ENCODE peak calls at places on chromosomes 4 and X, in eight cellular contexts. X, F, N, Y, K, T, M and Z are unnamed samples.

GRCh38 chrX:31165241-31166035 is 93.6 kb upstream of the FTHL17 start:
- DNase-seq in N (no peak), Y (no peak), T (peak), X (no peak), M (no peak), K (no peak), F (no peak), Z (no peak)

GRCh38 chr4:97479388-97479787 is 663.9 kb downstream of the STPG2 start:
- DNase-seq in Y (no peak), X (no peak), M (no peak), N (no peak), K (no peak), T (no peak), F (no peak), Z (no peak)

GRCh38 chr4:40329805-40330204 is 5.3 kb upstream of the CHRNA9 start:
- DNase-seq in X (no peak), K (no peak), T (no peak), N (no peak), Y (no peak), M (no peak), F (no peak), Z (no peak)

GRCh38 chr4:73777612-73778011 is 37.2 kb downstream of the CXCL8 start:
- DNase-seq in N (no peak), T (no peak), K (no peak), Y (no peak), M (no peak), F (no peak), X (no peak), Z (no peak)

GRCh38 chr4:136009258-136009832 is 1522.9 kb downstream of the PCDH18 start:
- DNase-seq in F (no peak), M (no peak), T (no peak), Y (no peak), N (no peak), X (no peak), K (no peak), Z (no peak)

GRCh38 chr4:98293089-98293887 is 32.1 kb downstream of the RAP1GDS1 start:
- DNase-seq in K (no peak), M (no peak), X (no peak), F (no peak), T (no peak), N (no peak), Y (no peak), Z (no peak)

GRCh38 chr4:114606240-114606639 is 7.6 kb downstream of the UGT8 start:
- DNase-seq in M (no peak), T (no peak), N (no peak), X (no peak), Y (no peak), K (no peak), F (no peak), Z (no peak)

GRCh38 chr4:107210450-107211239 is 174.5 kb upstream of the DKK2 start:
- DNase-seq in M (no peak), Y (no peak), N (no peak), K (no peak), X (no peak), F (no peak), T (no peak), Z (no peak)

GRCh38 chr4:152536545-152537182 is 772 bp upstream of the FBXW7 start:
- DNase-seq in K (no peak), T (peak), F (no peak), N (peak), M (no peak), Y (no peak), X (peak), Z (no peak)

GRCh38 chr4:38846015-38846414 is 10.6 kb downstream of the TLR6 start:
- DNase-seq in K (no peak), X (no peak), T (no peak), F (no peak), N (no peak), Y (no peak), M (no peak), Z (no peak)

GRCh38 chr4:123652501-123652900 is 255.9 kb downstream of the SPRY1 start:
- DNase-seq in N (no peak), T (no peak), X (no peak), K (no peak), F (no peak), M (no peak), Y (no peak), Z (no peak)

GRCh38 chrX:154712781-154713391 is 38.0 kb downstream of the GAB3 start:
- DNase-seq in Y (no peak), N (no peak), F (no peak), X (no peak), T (no peak), M (no peak), K (no peak), Z (no peak)

GRCh38 chr4:27350161-27350560 is 489.5 kb downstream of the STIM2 start:
- DNase-seq in Y (no peak), T (no peak), F (no peak), N (no peak), X (no peak), M (no peak), K (no peak), Z (no peak)

GRCh38 chr4:113106076-113106475 is 56.6 kb downstream of the ANK2 start:
- DNase-seq in K (no peak), M (no peak), F (no peak), N (peak), X (peak), T (peak), Y (no peak), Z (no peak)

GRCh38 chr4:38872620-38873019 is 5.0 kb downstream of the FAM114A1 start:
- DNase-seq in Y (no peak), N (peak), X (no peak), M (no peak), F (no peak), T (peak), K (no peak), Z (peak)

GRCh38 chrX:39854772-39855747 is 242.7 kb downstream of the BCOR start:
- DNase-seq in F (no peak), K (no peak), N (no peak), X (no peak), M (no peak), Y (no peak), T (no peak), Z (no peak)

GRCh38 chr4:28287837-28288236 is 1427.2 kb downstream of the STIM2 start:
- DNase-seq in X (no peak), N (peak), Y (no peak), T (no peak), K (no peak), M (no peak), F (no peak), Z (no peak)

GRCh38 chr4:148515248-148515647 is 73.0 kb upstream of the NR3C2 start:
- DNase-seq in N (no peak), Y (no peak), M (no peak), T (no peak), F (no peak), K (no peak), X (no peak), Z (no peak)

GRCh38 chr4:41487868-41488267 is 50.1 kb upstream of the LIMCH1 start:
- DNase-seq in K (no peak), T (no peak), N (no peak), Y (no peak), X (no peak), M (no peak), F (no peak), Z (no peak)

GRCh38 chr4:54783402-54784110 is 125.8 kb downstream of the KIT start:
- DNase-seq in N (no peak), Y (no peak), X (no peak), F (no peak), T (peak), M (no peak), K (no peak), Z (peak)

GRCh38 chr4:170931326-170931725 is 841.6 kb upstream of the AADAT start:
- DNase-seq in N (no peak), Y (no peak), X (no peak), M (no peak), F (no peak), T (no peak), K (no peak), Z (no peak)

GRCh38 chrX:153927686-153927935 is 1.5 kb upstream of the ARHGAP4 start:
- DNase-seq in M (no peak), T (no peak), N (no peak), K (no peak), X (no peak), F (no peak), Y (no peak), Z (no peak)

GRCh38 chrX:82764521-82764920 is 743.6 kb upstream of the POU3F4 start:
- DNase-seq in F (no peak), K (no peak), X (no peak), T (no peak), M (no peak), N (no peak), Y (no peak), Z (no peak)

GRCh38 chrX:19683817-19684216 is 168.5 kb upstream of the MAP3K15 start:
- DNase-seq in Y (no peak), X (no peak), M (no peak), T (no peak), N (no peak), K (no peak), F (no peak), Z (no peak)

GRCh38 chrX:65985922-65986588 is 53.8 kb downstream of the VSIG4 start:
- DNase-seq in X (peak), T (peak), K (no peak), M (no peak), F (no peak), Y (no peak), N (peak), Z (no peak)

GRCh38 chr4:13170131-13170530 is 314.0 kb downstream of the RAB28 start:
- DNase-seq in T (no peak), K (no peak), M (no peak), X (no peak), N (no peak), F (no peak), Y (no peak), Z (no peak)

GRCh38 chr4:28621541-28621940 is 1760.9 kb downstream of the STIM2 start:
- DNase-seq in X (no peak), M (no peak), Y (no peak), N (no peak), F (no peak), T (no peak), K (no peak), Z (no peak)

GRCh38 chr4:43132010-43132582 is 239.6 kb downstream of the GRXCR1 start:
- DNase-seq in F (no peak), M (peak), Y (peak), N (peak), K (peak), X (peak), T (peak), Z (peak)

GRCh38 chr4:22508376-22508775 is 7.5 kb downstream of the ADGRA3 start:
- DNase-seq in X (no peak), N (no peak), K (no peak), T (no peak), Y (no peak), F (no peak), M (no peak), Z (no peak)

GRCh38 chrX:84248226-84248625 is 60.2 kb upstream of the RPS6KA6 start:
- DNase-seq in M (no peak), F (no peak), T (no peak), N (no peak), X (no peak), K (no peak), Y (no peak), Z (no peak)

GRCh38 chrX:69170319-69170718 is 5.1 kb upstream of the PJA1 start:
- DNase-seq in F (no peak), N (no peak), K (no peak), X (no peak), T (no peak), Y (no peak), M (no peak), Z (no peak)

GRCh38 chr4:82896755-82897154 is 3.8 kb upstream of the THAP9 start:
- DNase-seq in M (no peak), K (no peak), X (no peak), T (no peak), F (no peak), N (no peak), Y (no peak), Z (no peak)

GRCh38 chrX:53282313-53282712 is 929 bp upstream of the IQSEC2 start:
- DNase-seq in X (no peak), K (no peak), F (no peak), Y (no peak), T (no peak), N (no peak), M (peak), Z (no peak)
- TF ChIP-seq EP300 in X (no peak), K (no peak), F (no peak), Y (no peak), T (no peak), N (no peak), M (no peak), Z (no peak)

GRCh38 chr4:165379662-165380061 is 854 bp downstream of the CPE start:
- DNase-seq in N (no peak), X (peak), F (no peak), K (no peak), T (peak), M (peak), Y (peak), Z (no peak)
- TF ChIP-seq EP300 in N (no peak), X (no peak), F (no peak), K (no peak), T (no peak), M (no peak), Y (no peak), Z (no peak)

DNA sequence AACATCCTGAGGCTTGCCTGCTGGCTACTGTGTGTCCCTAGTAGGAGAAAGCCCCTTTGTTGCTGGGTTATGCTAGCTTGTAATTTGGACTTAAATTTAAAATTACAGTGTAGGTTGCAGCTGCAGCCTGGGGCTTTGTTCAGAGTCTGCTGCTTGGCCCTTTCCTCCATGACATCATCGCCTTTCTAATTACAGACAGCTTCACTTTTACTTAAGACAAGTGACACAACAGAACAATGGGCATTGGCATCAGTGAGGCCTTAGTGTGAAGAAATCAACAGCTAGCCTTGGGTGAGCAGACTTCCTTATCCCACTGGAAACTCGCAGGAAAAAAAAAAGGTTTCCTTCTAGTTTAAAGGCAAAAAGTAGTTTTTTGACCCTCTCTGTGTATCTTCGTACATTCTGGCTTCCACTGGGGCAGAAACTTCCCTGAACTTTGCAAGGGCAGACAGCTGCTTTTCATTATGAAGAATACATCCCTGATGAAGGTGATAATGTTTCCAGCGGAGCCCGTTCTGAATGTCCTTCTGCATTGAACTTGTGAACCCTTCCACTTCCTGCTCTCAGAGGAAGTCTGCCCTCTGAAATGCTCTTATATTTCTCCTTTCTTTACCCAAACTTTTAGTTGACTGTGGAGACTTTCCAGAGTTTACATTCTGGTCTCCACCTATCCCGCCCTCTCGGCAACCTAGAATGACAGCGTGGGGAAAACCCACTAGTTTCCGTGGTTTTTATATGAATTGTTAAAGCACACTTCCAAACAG is 123.2 kb upstream of the FAM9C start:
- DNase-seq in M (no peak), N (no peak), F (no peak), Y (no peak), K (no peak), X (peak), T (no peak), Z (no peak)
- TF ChIP-seq EP300 in M (no peak), N (no peak), F (no peak), Y (no peak), K (no peak), X (peak), T (no peak), Z (no peak)

GRCh38 chr4:3256230-3257124 is 7.5 kb downstream of the MSANTD1 start:
- DNase-seq in Y (peak), N (no peak), T (no peak), X (no peak), K (peak), M (no peak), F (peak), Z (peak)
- TF ChIP-seq EP300 in Y (no peak), N (no peak), T (no peak), X (no peak), K (no peak), M (no peak), F (no peak), Z (no peak)

GRCh38 chr4:20253272-20253798 is 1.6 kb downstream of the SLIT2 start:
- DNase-seq in F (no peak), N (no peak), X (no peak), Y (no peak), M (no peak), T (no peak), K (no peak), Z (no peak)
- TF ChIP-seq EP300 in F (no peak), N (no peak), X (no peak), Y (no peak), M (no peak), T (no peak), K (no peak), Z (no peak)

DNA sequence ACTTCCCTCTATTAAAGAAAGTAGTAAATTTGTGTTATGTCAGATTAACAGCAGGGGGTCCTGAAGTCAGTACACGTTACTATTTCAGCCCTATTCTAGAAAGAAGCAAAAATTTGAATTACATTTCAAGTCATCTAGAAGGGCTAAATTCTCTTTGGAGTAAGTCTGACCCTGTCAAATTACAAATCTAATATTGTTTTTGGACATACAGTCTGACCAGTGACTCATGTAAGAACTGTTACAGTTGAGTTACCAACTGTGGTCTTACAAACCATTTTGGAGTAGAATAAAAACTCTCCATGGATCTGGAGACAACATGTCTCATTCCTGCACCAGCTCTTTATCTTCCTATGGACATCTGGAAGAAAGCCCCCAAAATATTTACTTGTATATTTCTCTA is 36.0 kb upstream of the GYPA start:
- DNase-seq in Y (no peak), X (no peak), K (no peak), N (no peak), F (no peak), T (no peak), M (no peak), Z (no peak)
- TF ChIP-seq EP300 in Y (no peak), X (no peak), K (no peak), N (no peak), F (no peak), T (no peak), M (no peak), Z (no peak)

GRCh38 chrX:71292669-71293379 is 8.7 kb upstream of the ITGB1BP2 start:
- DNase-seq in M (no peak), Y (no peak), K (no peak), X (no peak), F (no peak), T (no peak), N (no peak), Z (no peak)
- TF ChIP-seq EP300 in M (no peak), Y (no peak), K (no peak), X (no peak), F (no peak), T (no peak), N (no peak), Z (no peak)

DNA sequence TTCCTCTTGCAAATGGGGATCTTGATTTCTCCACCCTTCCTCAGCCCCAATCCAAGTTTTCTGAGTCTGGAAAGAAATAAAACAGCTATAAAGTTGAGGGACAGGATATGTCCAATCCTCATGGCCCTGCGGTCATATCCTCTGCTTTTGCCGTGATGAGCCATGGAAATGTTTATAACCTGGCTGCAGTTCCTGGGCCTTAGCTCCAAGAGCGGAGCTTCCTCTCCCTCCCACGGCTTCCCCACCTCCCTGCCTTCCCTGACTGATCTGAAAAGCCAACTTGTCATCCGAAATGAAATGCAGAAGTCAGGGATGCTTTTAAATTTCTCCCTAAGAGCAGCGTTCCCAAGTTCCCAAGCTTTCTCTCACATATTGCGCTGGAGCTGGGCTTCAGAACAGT is 221.5 kb upstream of the SFRP2 start:
- DNase-seq in M (no peak), F (no peak), K (no peak), X (no peak), N (no peak), Y (no peak), T (no peak), Z (no peak)
- TF ChIP-seq EP300 in M (no peak), F (no peak), K (no peak), X (no peak), N (no peak), Y (no peak), T (no peak), Z (no peak)

GRCh38 chrX:124796989-124797388 is 450.6 kb downstream of the SH2D1A start:
- DNase-seq in M (no peak), Y (no peak), T (no peak), N (no peak), X (no peak), K (no peak), F (no peak), Z (no peak)

GRCh38 chrX:124791492-124792095 is 445.2 kb downstream of the SH2D1A start:
- DNase-seq in F (no peak), M (no peak), Y (no peak), T (no peak), N (no peak), X (no peak), K (no peak), Z (no peak)
- TF ChIP-seq EP300 in F (no peak), M (no peak), Y (no peak), T (no peak), N (no peak), X (no peak), K (no peak), Z (no peak)

DNA sequence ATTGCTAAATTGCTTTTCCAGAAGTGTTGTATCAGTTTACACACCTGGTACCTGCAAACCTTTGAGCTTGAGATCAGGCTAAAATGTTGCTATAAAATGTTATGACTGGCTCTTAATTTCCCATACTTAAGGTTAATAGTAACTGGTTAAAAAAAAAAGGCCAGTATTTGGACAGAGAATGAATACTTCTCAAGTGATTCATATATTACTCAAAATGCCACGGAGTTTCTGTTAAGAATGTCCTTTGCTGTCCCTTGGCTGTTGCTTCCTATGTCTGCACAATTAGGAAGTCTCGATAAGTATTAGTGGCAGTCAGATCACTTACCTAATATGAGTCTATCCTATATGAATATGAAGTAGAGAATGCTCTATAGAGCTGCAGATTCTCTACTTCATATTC is 232.2 kb upstream of the IGFBP7 start:
- DNase-seq in M (no peak), N (no peak), Y (no peak), T (no peak), X (no peak), K (no peak), F (no peak), Z (no peak)
- TF ChIP-seq EP300 in M (no peak), N (no peak), Y (no peak), T (no peak), X (no peak), K (no peak), F (no peak), Z (no peak)